ENCODE peak calls at places on chromosomes 2 and 18, in six cellular contexts. U is pancreas, Z is kidney tubule cell, L is dermis microvascular lymphatic vessel endothelial cell, C is GM23338, W is KBM-7. J is an unnamed sample.

GRCh38 chr2:209472386-209472832 is 48.6 kb downstream of the MAP2 start:
- DNase-seq in U (no peak), Z (peak), L (no peak), C (peak), W (peak), J (no peak)

GRCh38 chr2:96924775-96925747 is 55.2 kb upstream of the SEMA4C start:
- DNase-seq in U (no peak), Z (no peak), L (no peak), C (no peak), W (no peak), J (peak)

GRCh38 chr18:78242307-78242643 is 737.3 kb upstream of the SALL3 start:
- DNase-seq in U (no peak), Z (no peak), L (no peak), C (no peak), W (no peak), J (no peak)

GRCh38 chr18:50056185-50056584 is 138.8 kb downstream of the MYO5B start:
- DNase-seq in U (no peak), Z (no peak), L (no peak), C (no peak), W (no peak), J (no peak)

GRCh38 chr2:64354857-64355680 is 98.9 kb upstream of the LGALSL start:
- DNase-seq in U (no peak), Z (peak), L (no peak), C (no peak), W (peak), J (no peak)

GRCh38 chr2:132547089-132547687 is 122.8 kb downstream of the LYPD1 start:
- DNase-seq in U (no peak), Z (peak), L (peak), C (peak), W (peak), J (no peak)

GRCh38 chr18:23194150-23194968 is 59.1 kb downstream of the CABLES1 start:
- DNase-seq in U (no peak), Z (no peak), L (no peak), C (no peak), W (no peak), J (no peak)

GRCh38 chr18:54561864-54562263 is 29.2 kb upstream of the DYNAP start:
- DNase-seq in U (no peak), Z (no peak), L (no peak), C (no peak), W (no peak), J (no peak)

GRCh38 chr2:105138643-105139042 is 100.8 kb downstream of the MRPS9 start:
- DNase-seq in U (no peak), Z (no peak), L (no peak), C (no peak), W (no peak), J (no peak)

GRCh38 chr2:155485141-155485842 is 786.8 kb downstream of the KCNJ3 start:
- DNase-seq in U (no peak), Z (no peak), L (no peak), C (no peak), W (no peak), J (no peak)

GRCh38 chr2:201980946-201981345 is 52.7 kb upstream of the FZD7 start:
- DNase-seq in U (no peak), Z (no peak), L (no peak), C (no peak), W (no peak), J (no peak)

GRCh38 chr2:233929352-233929843 is 12.2 kb downstream of the TRPM8 start:
- DNase-seq in U (no peak), Z (peak), L (no peak), C (peak), W (no peak), J (no peak)

GRCh38 chr18:9913151-9913525 is 678 bp upstream of the VAPA start:
- DNase-seq in U (no peak), Z (no peak), L (no peak), C (no peak), W (no peak), J (no peak)

J was measured in T-cell.